ENCODE peak calls at places on chromosome 16, in ten cellular contexts. A, E, O, B, V, C, W, G, P and H are unnamed samples.

GRCh38 chr16:46763147-46763546 is 15.0 kb upstream of the MYLK3 start:
- DNase-seq in A (no peak), E (no peak), O (no peak), B (no peak), V (peak), C (no peak), W (peak), G (no peak), P (no peak), H (no peak)

GRCh38 chr16:29820271-29820701 is at the start of gene MVP:
- DNase-seq in A (peak), E (peak), O (peak), B (peak), V (peak), C (no peak), W (peak), G (peak), P (peak), H (peak)

GRCh38 chr16:79613009-79613408 is 12.5 kb upstream of the MAF start:
- DNase-seq in A (no peak), E (peak), O (no peak), B (no peak), V (no peak), C (no peak), W (peak), G (no peak), P (no peak), H (no peak)

GRCh38 chr16:78523212-78523995 is 423.9 kb downstream of the WWOX start:
- DNase-seq in A (no peak), E (no peak), O (no peak), B (no peak), V (no peak), C (no peak), W (no peak), G (no peak), P (no peak), H (no peak)

GRCh38 chr16:67389911-67390815 is 3.1 kb downstream of the TPPP3 start:
- DNase-seq in A (no peak), E (no peak), O (peak), B (no peak), V (peak), C (peak), W (no peak), G (no peak), P (no peak), H (peak)

GRCh38 chr16:48014349-48015135 is 141.3 kb downstream of the ABCC12 start:
- DNase-seq in A (no peak), E (peak), O (no peak), B (peak), V (no peak), C (no peak), W (no peak), G (no peak), P (no peak), H (no peak)

GRCh38 chr16:85563515-85564276 is 49.4 kb upstream of the GSE1 start:
- DNase-seq in A (peak), E (peak), O (peak), B (no peak), V (peak), C (peak), W (peak), G (no peak), P (peak), H (no peak)

GRCh38 chr16:10607157-10607556 is 26.8 kb upstream of the EMP2 start:
- DNase-seq in A (no peak), E (no peak), O (no peak), B (no peak), V (no peak), C (no peak), W (no peak), G (no peak), P (no peak), H (no peak)

GRCh38 chr16:81450783-81451491 is 6.3 kb downstream of the CMIP start:
- DNase-seq in A (no peak), E (no peak), O (no peak), B (no peak), V (no peak), C (no peak), W (no peak), G (no peak), P (no peak), H (no peak)

GRCh38 chr16:50881331-50881830 is 139.5 kb downstream of the CYLD start:
- DNase-seq in A (no peak), E (no peak), O (no peak), B (no peak), V (no peak), C (no peak), W (peak), G (no peak), P (no peak), H (no peak)

GRCh38 chr16:80718480-80719220 is 85.7 kb downstream of the CDYL2 start:
- DNase-seq in A (no peak), E (peak), O (no peak), B (peak), V (no peak), C (peak), W (peak), G (no peak), P (no peak), H (no peak)

GRCh38 chr16:56294599-56294998 is 103.3 kb downstream of the GNAO1 start:
- DNase-seq in A (no peak), E (peak), O (no peak), B (peak), V (no peak), C (no peak), W (peak), G (no peak), P (no peak), H (no peak)

GRCh38 chr16:64240586-64240985 is 881.3 kb downstream of the CDH11 start:
- DNase-seq in A (no peak), E (peak), O (no peak), B (peak), V (no peak), C (no peak), W (no peak), G (no peak), P (no peak), H (no peak)

GRCh38 chr16:87185983-87186382 is 131.2 kb downstream of the C16orf95 start:
- DNase-seq in A (no peak), E (no peak), O (no peak), B (no peak), V (no peak), C (no peak), W (no peak), G (no peak), P (no peak), H (no peak)

GRCh38 chr16:75288181-75288580 is 36.8 kb upstream of the BCAR1 start:
- DNase-seq in A (no peak), E (no peak), O (no peak), B (no peak), V (no peak), C (no peak), W (no peak), G (no peak), P (no peak), H (no peak)

GRCh38 chr16:80899804-80900592 is 95.6 kb upstream of the CDYL2 start:
- DNase-seq in A (peak), E (peak), O (peak), B (peak), V (no peak), C (peak), W (peak), G (no peak), P (peak), H (no peak)

GRCh38 chr16:31386157-31386984 is 6.8 kb upstream of the ITGAD start:
- DNase-seq in A (no peak), E (peak), O (no peak), B (peak), V (no peak), C (no peak), W (peak), G (no peak), P (no peak), H (no peak)

GRCh38 chr16:58264961-58265479 is 29.8 kb downstream of the PRSS54 start:
- DNase-seq in A (no peak), E (peak), O (no peak), B (peak), V (no peak), C (peak), W (peak), G (no peak), P (no peak), H (no peak)

GRCh38 chr16:64150193-64150592 is 971.7 kb downstream of the CDH11 start:
- DNase-seq in A (no peak), E (no peak), O (no peak), B (no peak), V (no peak), C (no peak), W (peak), G (no peak), P (no peak), H (no peak)

GRCh38 chr16:57629516-57630401 is 1.3 kb downstream of the ADGRG1 start:
- DNase-seq in A (no peak), E (no peak), O (no peak), B (no peak), V (no peak), C (no peak), W (no peak), G (no peak), P (no peak), H (no peak)

GRCh38 chr16:4904108-4904941 is 32.6 kb downstream of the PPL start:
- DNase-seq in A (no peak), E (no peak), O (no peak), B (no peak), V (peak), C (no peak), W (no peak), G (no peak), P (no peak), H (no peak)

GRCh38 chr16:30953511-30954124 is 3.9 kb upstream of the SETD1A start:
- DNase-seq in A (peak), E (peak), O (peak), B (peak), V (peak), C (peak), W (peak), G (peak), P (peak), H (peak)

GRCh38 chr16:30602595-30603277 is 7.5 kb downstream of the ZNF689 start:
- DNase-seq in A (no peak), E (peak), O (no peak), B (no peak), V (no peak), C (no peak), W (no peak), G (no peak), P (no peak), H (no peak)

GRCh38 chr16:30053376-30054015 is 12.1 kb upstream of the ALDOA start:
- DNase-seq in A (no peak), E (peak), O (no peak), B (peak), V (no peak), C (no peak), W (peak), G (no peak), P (no peak), H (no peak)

GRCh38 chr16:5012887-5013286 is 20.8 kb downstream of the NAGPA start:
- DNase-seq in A (no peak), E (no peak), O (no peak), B (no peak), V (no peak), C (no peak), W (no peak), G (no peak), P (no peak), H (no peak)

GRCh38 chr16:83842291-83842690 is 34.5 kb downstream of the HSBP1 start:
- DNase-seq in A (no peak), E (no peak), O (no peak), B (no peak), V (no peak), C (no peak), W (no peak), G (no peak), P (no peak), H (no peak)

GRCh38 chr16:21101631-21102420 is 48.8 kb downstream of the DNAH3 start:
- DNase-seq in A (no peak), E (peak), O (no peak), B (peak), V (no peak), C (no peak), W (peak), G (peak), P (no peak), H (peak)

GRCh38 chr16:71882505-71883192 is 1.3 kb downstream of the ZNF821 start:
- DNase-seq in A (peak), E (peak), O (no peak), B (peak), V (no peak), C (peak), W (peak), G (peak), P (peak), H (peak)

GRCh38 chr16:67459066-67459857 is 21.7 kb downstream of the ATP6V0D1 start:
- DNase-seq in A (no peak), E (no peak), O (peak), B (no peak), V (no peak), C (no peak), W (peak), G (no peak), P (no peak), H (no peak)

GRCh38 chr16:4800290-4801041 is 2.0 kb downstream of the ROGDI start:
- DNase-seq in A (no peak), E (no peak), O (peak), B (no peak), V (peak), C (no peak), W (no peak), G (no peak), P (no peak), H (peak)

GRCh38 chr16:55555436-55555835 is 11.0 kb upstream of the CAPNS2 start:
- DNase-seq in A (no peak), E (peak), O (no peak), B (peak), V (no peak), C (no peak), W (no peak), G (no peak), P (no peak), H (no peak)

GRCh38 chr16:65876624-65877023 is 489.9 kb upstream of the CDH5 start:
- DNase-seq in A (no peak), E (no peak), O (no peak), B (no peak), V (no peak), C (no peak), W (no peak), G (no peak), P (no peak), H (no peak)

GRCh38 chr16:83652898-83653297 is 154.9 kb upstream of the HSBP1 start:
- DNase-seq in A (no peak), E (peak), O (no peak), B (no peak), V (no peak), C (no peak), W (peak), G (no peak), P (no peak), H (no peak)

GRCh38 chr16:87931504-87931903 is 4.8 kb downstream of the CA5A start:
- DNase-seq in A (no peak), E (peak), O (no peak), B (no peak), V (no peak), C (no peak), W (peak), G (no peak), P (no peak), H (no peak)

GRCh38 chr16:3171181-3171854 is 16.7 kb upstream of the OR1F1 start:
- DNase-seq in A (no peak), E (no peak), O (no peak), B (no peak), V (peak), C (no peak), W (no peak), G (no peak), P (no peak), H (peak)

GRCh38 chr16:81545470-81546175 is 101.0 kb downstream of the CMIP start:
- DNase-seq in A (no peak), E (no peak), O (peak), B (no peak), V (peak), C (no peak), W (no peak), G (no peak), P (no peak), H (no peak)

GRCh38 chr16:84851192-84852127 is 31.7 kb downstream of the CRISPLD2 start:
- DNase-seq in A (no peak), E (peak), O (no peak), B (peak), V (no peak), C (no peak), W (peak), G (no peak), P (no peak), H (no peak)

DNA sequence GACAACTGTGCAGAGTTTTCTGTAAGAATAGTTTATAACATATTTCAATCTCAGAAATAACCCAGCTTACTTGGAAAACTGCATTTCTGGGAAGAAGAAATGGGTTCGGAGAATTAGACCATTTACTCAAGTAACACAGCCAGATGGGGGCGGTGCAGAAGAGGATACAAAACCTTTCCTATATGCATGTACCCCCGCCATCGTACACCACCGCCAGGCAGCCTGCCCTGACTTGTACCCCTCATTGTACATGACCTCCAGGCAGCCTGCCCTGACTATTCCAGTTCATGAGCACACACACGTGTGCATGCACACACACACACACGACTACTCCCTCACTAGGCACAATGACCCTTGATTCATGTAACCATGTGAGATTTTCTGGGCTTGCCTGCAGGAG is 154.0 kb downstream of the C16orf78 start:
- DNase-seq in A (peak), E (no peak), O (no peak), B (no peak), V (peak), C (no peak), W (peak), G (no peak), P (peak), H (no peak)
- TF ChIP-seq CTCF in A (no peak), E (no peak), O (no peak), B (no peak), V (no peak), C (no peak), W (no peak), G (peak), P (no peak), H (no peak)

GRCh38 chr16:2003827-2004641 is 5.6 kb downstream of the ZNF598 start:
- DNase-seq in A (peak), E (peak), O (peak), B (peak), V (peak), C (peak), W (peak), G (peak), P (peak), H (peak)

GRCh38 chr16:2007081-2007836 is 2.4 kb downstream of the ZNF598 start:
- DNase-seq in A (no peak), E (no peak), O (no peak), B (no peak), V (peak), C (no peak), W (no peak), G (no peak), P (no peak), H (no peak)

GRCh38 chr16:2004795-2005517 is 4.7 kb downstream of the ZNF598 start:
- DNase-seq in A (no peak), E (no peak), O (no peak), B (no peak), V (peak), C (no peak), W (no peak), G (no peak), P (no peak), H (no peak)

GRCh38 chr16:2006317-2006716 is 3.3 kb downstream of the ZNF598 start:
- DNase-seq in A (no peak), E (no peak), O (no peak), B (no peak), V (peak), C (no peak), W (no peak), G (no peak), P (no peak), H (no peak)

DNA sequence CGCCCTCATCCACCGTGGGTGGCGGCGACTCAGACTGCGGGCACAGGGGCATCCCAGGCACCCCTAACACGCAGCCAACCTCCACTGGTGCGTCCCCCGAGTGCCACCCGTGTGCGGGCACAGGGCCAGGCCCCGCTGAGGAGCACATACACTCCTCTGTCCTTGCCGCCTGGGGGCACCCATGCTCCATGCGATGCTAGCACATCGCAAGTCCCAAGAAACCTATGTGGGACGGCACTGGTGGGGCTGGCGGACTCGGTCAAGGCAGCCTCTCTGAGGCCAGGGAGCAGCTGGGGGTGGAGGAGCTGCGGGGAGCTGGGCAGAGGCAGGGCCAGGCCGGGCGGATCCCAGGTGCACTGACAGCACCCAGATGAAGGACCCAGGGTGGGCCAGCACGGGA is 4.0 kb downstream of the ZNF598 start:
- DNase-seq in A (no peak), E (no peak), O (peak), B (no peak), V (peak), C (no peak), W (no peak), G (no peak), P (no peak), H (no peak)
- TF ChIP-seq CTCF in A (no peak), E (no peak), O (peak), B (no peak), V (peak), C (no peak), W (no peak), G (no peak), P (no peak), H (peak)

GRCh38 chr16:12260647-12261262 is 284.2 kb downstream of the SNX29 start:
- DNase-seq in A (no peak), E (peak), O (no peak), B (no peak), V (no peak), C (no peak), W (peak), G (peak), P (peak), H (no peak)
- TF ChIP-seq CTCF in A (no peak), E (no peak), O (no peak), B (no peak), V (no peak), C (no peak), W (no peak), G (peak), P (peak), H (no peak)

GRCh38 chr16:89098767-89099430 is 5.2 kb downstream of the ACSF3 start:
- DNase-seq in A (no peak), E (no peak), O (no peak), B (no peak), V (peak), C (no peak), W (no peak), G (no peak), P (no peak), H (no peak)

GRCh38 chr16:89097528-89097846 is 3.8 kb downstream of the ACSF3 start:
- DNase-seq in A (no peak), E (no peak), O (no peak), B (no peak), V (no peak), C (no peak), W (no peak), G (peak), P (no peak), H (no peak)

GRCh38 chr16:89095401-89095974 is 1.8 kb downstream of the ACSF3 start:
- DNase-seq in A (no peak), E (no peak), O (no peak), B (no peak), V (no peak), C (no peak), W (no peak), G (peak), P (no peak), H (peak)

GRCh38 chr16:89096042-89096717 is 2.5 kb downstream of the ACSF3 start:
- DNase-seq in A (no peak), E (no peak), O (no peak), B (no peak), V (no peak), C (no peak), W (no peak), G (peak), P (no peak), H (no peak)

GRCh38 chr16:89096768-89097527 is 3.3 kb downstream of the ACSF3 start:
- DNase-seq in A (no peak), E (no peak), O (no peak), B (no peak), V (peak), C (no peak), W (no peak), G (peak), P (no peak), H (no peak)
- TF ChIP-seq CTCF in A (no peak), E (no peak), O (no peak), B (no peak), V (no peak), C (no peak), W (no peak), G (no peak), P (no peak), H (no peak)

GRCh38 chr16:1285669-1286491 is 23.6 kb upstream of the UBE2I start:
- DNase-seq in A (no peak), E (no peak), O (no peak), B (no peak), V (no peak), C (no peak), W (no peak), G (no peak), P (no peak), H (no peak)
- TF ChIP-seq CTCF in A (no peak), E (no peak), O (no peak), B (peak), V (no peak), C (no peak), W (no peak), G (no peak), P (no peak), H (no peak)